ENCODE peak calls at places on chromosomes 5 and 9, in ten cellular contexts. S is stimulated activated CD4-positive, alpha-beta T cell treated with anti-CD3 and anti-CD28 coated beads, Interleukin-2, amount 100 ng/mL, for 48 hours; W is NCI-H1105; O is GM23338; X is HepG2; U is activated T-cell treated with anti-CD3 and anti-CD28 coated beads for 4 hours; M is KBM-7; V is NCI-H524; A is cardiac muscle cell; B is hypothalamus. K is an unnamed sample.

GRCh38 chr5:98933446-98934072 is 4.8 kb upstream of the CHD1 start:
- DNase-seq in S (no peak), W (no peak), O (no peak), X (no peak), U (peak), M (peak), V (no peak), A (no peak), B (no peak), K (no peak)

GRCh38 chr5:171418982-171419662 is at the start of gene FGF18:
- DNase-seq in S (peak), W (peak), O (peak), X (peak), U (no peak), M (peak), V (peak), A (peak), B (no peak), K (peak)

GRCh38 chr9:14031761-14032279 is 282.1 kb downstream of the NFIB start:
- DNase-seq in S (no peak), W (no peak), O (no peak), X (no peak), U (no peak), M (no peak), V (no peak), A (peak), B (no peak), K (no peak)

GRCh38 chr5:175873090-175873454 is 1.7 kb downstream of the CPLX2 start:
- DNase-seq in S (peak), W (no peak), O (peak), X (peak), U (no peak), M (no peak), V (peak), A (peak), B (no peak), K (peak)

GRCh38 chr9:71863652-71864051 is 47.3 kb downstream of the ABHD17B start:
- DNase-seq in S (no peak), W (no peak), O (no peak), X (no peak), U (no peak), M (no peak), V (no peak), A (peak), B (no peak), K (no peak)

GRCh38 chr5:121503111-121503840 is 348.4 kb upstream of the FTMT start:
- DNase-seq in S (no peak), W (peak), O (peak), X (peak), U (no peak), M (no peak), V (peak), A (peak), B (no peak), K (peak)

GRCh38 chr5:40497573-40497972 is 182.1 kb upstream of the PTGER4 start:
- DNase-seq in S (no peak), W (no peak), O (peak), X (no peak), U (no peak), M (no peak), V (no peak), A (peak), B (no peak), K (no peak)

GRCh38 chr5:79512692-79513518 is 1.0 kb downstream of the HOMER1 start:
- DNase-seq in S (peak), W (no peak), O (peak), X (no peak), U (no peak), M (peak), V (peak), A (peak), B (no peak), K (peak)

GRCh38 chr5:160379485-160379884 is 9.1 kb upstream of the C1QTNF2 start:
- DNase-seq in S (no peak), W (no peak), O (no peak), X (no peak), U (no peak), M (no peak), V (no peak), A (no peak), B (no peak), K (no peak)

GRCh38 chr9:107216331-107216730 is 66.7 kb upstream of the RAD23B start:
- DNase-seq in S (no peak), W (no peak), O (no peak), X (no peak), U (no peak), M (no peak), V (no peak), A (no peak), B (no peak), K (no peak)

GRCh38 chr9:113998114-113998513 is 80.0 kb downstream of the AMBP start:
- DNase-seq in S (no peak), W (no peak), O (no peak), X (no peak), U (no peak), M (no peak), V (no peak), A (no peak), B (no peak), K (no peak)

GRCh38 chr9:34568783-34569182 is 20.7 kb downstream of the CNTFR start:
- DNase-seq in S (no peak), W (no peak), O (peak), X (no peak), U (no peak), M (no peak), V (peak), A (no peak), B (no peak), K (no peak)

GRCh38 chr9:107336718-107337360 is 53.8 kb downstream of the RAD23B start:
- DNase-seq in S (no peak), W (no peak), O (no peak), X (no peak), U (no peak), M (no peak), V (no peak), A (peak), B (no peak), K (no peak)

GRCh38 chr9:130461218-130461630 is 16.5 kb downstream of the ASS1 start:
- DNase-seq in S (peak), W (peak), O (peak), X (peak), U (peak), M (peak), V (peak), A (peak), B (no peak), K (peak)

GRCh38 chr5:157870837-157871834 is 12.2 kb upstream of the CLINT1 start:
- DNase-seq in S (no peak), W (no peak), O (no peak), X (peak), U (no peak), M (peak), V (no peak), A (peak), B (no peak), K (no peak)

GRCh38 chr5:132971483-132972435 is 8.3 kb upstream of the AFF4 start:
- DNase-seq in S (no peak), W (no peak), O (peak), X (no peak), U (no peak), M (no peak), V (no peak), A (peak), B (no peak), K (no peak)

GRCh38 chr9:113274474-113275146 is 762 bp downstream of the CDC26 start:
- DNase-seq in S (peak), W (peak), O (peak), X (peak), U (peak), M (peak), V (peak), A (peak), B (no peak), K (peak)

GRCh38 chr5:132104561-132104960 is 31.0 kb downstream of the CSF2 start:
- DNase-seq in S (no peak), W (no peak), O (no peak), X (no peak), U (no peak), M (no peak), V (no peak), A (peak), B (no peak), K (no peak)

GRCh38 chr5:91011029-91011428 is 372.1 kb downstream of the ARRDC3 start:
- DNase-seq in S (no peak), W (no peak), O (no peak), X (no peak), U (no peak), M (no peak), V (no peak), A (no peak), B (no peak), K (no peak)

GRCh38 chr5:32462618-32463017 is 18.1 kb upstream of the ZFR start:
- DNase-seq in S (peak), W (no peak), O (no peak), X (no peak), U (peak), M (no peak), V (no peak), A (no peak), B (no peak), K (no peak)

GRCh38 chr5:95410269-95410668 is 19.1 kb downstream of the FAM81B start:
- DNase-seq in S (no peak), W (no peak), O (no peak), X (no peak), U (no peak), M (no peak), V (no peak), A (no peak), B (no peak), K (no peak)

GRCh38 chr5:74953961-74954720 is 88.0 kb upstream of the FAM169A start:
- DNase-seq in S (no peak), W (no peak), O (no peak), X (peak), U (no peak), M (no peak), V (no peak), A (peak), B (no peak), K (no peak)

GRCh38 chr9:77714077-77714549 is 66.0 kb upstream of the GNA14 start:
- DNase-seq in S (no peak), W (no peak), O (no peak), X (no peak), U (no peak), M (no peak), V (peak), A (no peak), B (no peak), K (no peak)

GRCh38 chr9:101468116-101468515 is 32.5 kb upstream of the ALDOB start:
- DNase-seq in S (no peak), W (no peak), O (peak), X (no peak), U (no peak), M (no peak), V (no peak), A (no peak), B (no peak), K (no peak)

GRCh38 chr9:21810388-21810787 is 8.0 kb downstream of the MTAP start:
- DNase-seq in S (no peak), W (no peak), O (no peak), X (no peak), U (no peak), M (no peak), V (peak), A (no peak), B (no peak), K (no peak)

GRCh38 chr9:86731511-86731993 is 215.8 kb downstream of the GAS1 start:
- DNase-seq in S (no peak), W (no peak), O (no peak), X (no peak), U (no peak), M (no peak), V (no peak), A (peak), B (no peak), K (no peak)

GRCh38 chr5:52759381-52759780 is 28.3 kb upstream of the ITGA1 start:
- DNase-seq in S (no peak), W (no peak), O (no peak), X (no peak), U (no peak), M (no peak), V (no peak), A (no peak), B (no peak), K (no peak)

GRCh38 chr9:114164191-114164794 is 9.0 kb downstream of the COL27A1 start:
- DNase-seq in S (no peak), W (no peak), O (no peak), X (no peak), U (no peak), M (no peak), V (no peak), A (no peak), B (no peak), K (no peak)

GRCh38 chr5:73374520-73375235 is 73.9 kb downstream of the FOXD1 start:
- DNase-seq in S (no peak), W (no peak), O (no peak), X (no peak), U (no peak), M (no peak), V (no peak), A (peak), B (no peak), K (no peak)

GRCh38 chr5:142780871-142781270 is 10.7 kb downstream of the ARHGAP26 start:
- DNase-seq in S (no peak), W (no peak), O (no peak), X (no peak), U (no peak), M (no peak), V (no peak), A (no peak), B (no peak), K (no peak)

GRCh38 chr5:132098151-132098594 is 24.6 kb downstream of the CSF2 start:
- DNase-seq in S (no peak), W (no peak), O (no peak), X (no peak), U (no peak), M (no peak), V (no peak), A (peak), B (no peak), K (no peak)

GRCh38 chr5:88089757-88090390 is 178.8 kb downstream of the TMEM161B start:
- DNase-seq in S (no peak), W (no peak), O (peak), X (no peak), U (no peak), M (no peak), V (peak), A (no peak), B (no peak), K (no peak)

GRCh38 chr5:25439025-25439424 is 794.2 kb upstream of the CDH10 start:
- DNase-seq in S (no peak), W (no peak), O (no peak), X (no peak), U (no peak), M (no peak), V (no peak), A (no peak), B (no peak), K (no peak)